ENCODE peak calls at places on chromosomes 5 and 9, in eight cellular contexts. M, N, Q, Y, U, F, B and I are unnamed samples.
A peak's percentile ranks its signal among the peaks of the same experiment; 100 is the strongest.

GRCh38 chr5:19986036-19986619 is 1.9 kb downstream of the CDH18 start:
- DNase-seq in M (no peak), N (no peak), Q (no peak), Y (no peak), U (no peak), F (peak; percentile 7), B (peak; percentile 57), I (no peak)

GRCh38 chr5:2546983-2547382 is 204.5 kb downstream of the IRX2 start:
- DNase-seq in M (no peak), N (no peak), Q (no peak), Y (no peak), U (no peak), F (no peak), B (no peak), I (no peak)

GRCh38 chr9:5389109-5389732 is 48.5 kb downstream of the PLGRKT start:
- DNase-seq in M (peak; percentile 54), N (no peak), Q (no peak), Y (peak; percentile 95), U (no peak), F (peak; percentile 86), B (peak; percentile 70), I (no peak)

GRCh38 chr9:33818832-33819500 is 2.0 kb downstream of the UBE2R2 start:
- DNase-seq in M (no peak), N (no peak), Q (no peak), Y (no peak), U (no peak), F (peak; percentile 21), B (peak; percentile 52), I (no peak)

GRCh38 chr5:85602843-85603242 is 1014.9 kb upstream of the COX7C start:
- DNase-seq in M (no peak), N (no peak), Q (no peak), Y (no peak), U (no peak), F (no peak), B (no peak), I (no peak)

GRCh38 chr9:445033-445432 is 230.4 kb downstream of the DOCK8 start:
- DNase-seq in M (no peak), N (no peak), Q (no peak), Y (peak; percentile 9), U (no peak), F (peak; percentile 93), B (peak; percentile 57), I (no peak)

GRCh38 chr5:180775624-180776023 is 27.0 kb downstream of the MGAT1 start:
- DNase-seq in M (no peak), N (no peak), Q (no peak), Y (no peak), U (no peak), F (no peak), B (no peak), I (no peak)

GRCh38 chr9:116763665-116764064 is 76.6 kb downstream of the TRIM32 start:
- DNase-seq in M (no peak), N (no peak), Q (no peak), Y (no peak), U (no peak), F (no peak), B (no peak), I (no peak)

GRCh38 chr5:1103505-1104326 is 8.1 kb downstream of the SLC12A7 start:
- DNase-seq in M (no peak), N (peak; percentile 47), Q (no peak), Y (no peak), U (no peak), F (peak; percentile 29), B (no peak), I (no peak)

GRCh38 chr5:53782620-53783019 is 222.2 kb downstream of the NDUFS4 start:
- DNase-seq in M (no peak), N (no peak), Q (no peak), Y (no peak), U (no peak), F (no peak), B (peak; percentile 62), I (no peak)

GRCh38 chr5:39650234-39650816 is 225.5 kb upstream of the DAB2 start:
- DNase-seq in M (peak; percentile 10), N (no peak), Q (no peak), Y (peak; percentile 33), U (no peak), F (no peak), B (no peak), I (no peak)

GRCh38 chr5:112923148-112923917 is 1.3 kb upstream of the REEP5 start:
- DNase-seq in M (no peak), N (no peak), Q (no peak), Y (no peak), U (no peak), F (no peak), B (no peak), I (no peak)

GRCh38 chr5:68216737-68217231 is 1.2 kb downstream of the PIK3R1 start:
- DNase-seq in M (no peak), N (no peak), Q (no peak), Y (peak; percentile 20), U (no peak), F (no peak), B (peak; percentile 32), I (no peak)

DNA sequence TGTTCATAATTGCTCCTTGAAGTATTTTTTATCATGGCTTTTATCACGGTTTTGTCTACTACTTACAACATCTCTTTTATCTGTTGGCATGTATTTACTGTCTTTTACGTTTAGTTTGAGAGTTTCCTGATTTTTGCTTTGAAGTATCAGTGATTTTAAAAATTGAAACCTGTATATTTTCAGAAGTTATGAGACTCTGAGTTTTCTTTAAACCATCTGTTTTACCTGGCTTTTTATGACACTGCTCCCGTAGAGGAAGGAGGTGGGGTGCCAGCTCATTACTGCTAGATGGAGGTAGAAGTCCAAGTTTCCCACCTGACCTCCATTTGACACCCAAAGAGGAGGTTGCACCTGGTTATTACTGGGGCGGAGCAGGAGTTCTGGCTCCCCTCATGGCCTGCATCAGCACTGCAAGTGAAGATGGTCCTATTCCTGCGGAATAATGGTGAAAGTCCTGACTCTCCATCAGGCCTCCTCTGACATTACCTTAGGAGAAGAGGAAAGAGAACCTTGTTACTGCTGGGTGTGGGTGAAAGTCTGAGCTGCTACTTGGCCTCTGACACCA is 10.0 kb upstream of the ZNF131 start:
- DNase-seq in M (no peak), N (peak; percentile 43), Q (no peak), Y (no peak), U (no peak), F (peak; percentile 2), B (peak; percentile 18), I (no peak)
- TF ChIP-seq CTCF in M (peak; percentile 45), N (peak; percentile 62), Q (no peak), Y (peak; percentile 70), U (no peak), F (peak; percentile 40), B (peak; percentile 42), I (no peak)

DNA sequence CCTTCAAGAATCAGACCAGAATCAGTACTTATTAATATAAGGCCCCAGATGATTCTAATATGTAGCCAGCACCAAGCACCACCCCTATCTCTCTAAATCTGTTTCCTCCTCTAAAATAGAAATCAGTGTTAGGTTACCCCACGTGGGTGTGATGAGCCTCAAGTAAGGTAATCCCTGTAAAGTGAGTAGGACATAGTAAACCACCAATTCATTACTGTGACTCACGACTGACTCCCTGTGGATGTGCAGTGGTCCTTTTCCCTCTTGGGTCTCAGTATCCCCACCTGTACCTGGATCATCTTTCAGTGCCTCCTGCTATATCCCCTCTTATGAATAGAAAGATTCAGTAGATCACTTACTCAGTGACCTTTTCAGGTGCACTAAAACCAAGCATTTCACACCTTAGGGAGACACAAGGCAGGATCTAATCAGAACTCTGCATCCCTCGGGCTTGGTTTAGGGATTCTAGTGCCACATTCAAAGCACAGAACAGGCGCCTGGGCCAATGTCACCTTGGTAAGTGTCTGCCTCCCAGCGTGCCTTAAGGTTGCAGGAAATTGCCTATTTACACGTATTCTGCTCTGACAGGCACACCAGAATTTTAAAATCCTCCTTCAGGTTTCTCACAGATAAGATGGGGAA is 12.2 kb upstream of the ALDH1B1 start:
- DNase-seq in M (no peak), N (peak; percentile 32), Q (no peak), Y (no peak), U (no peak), F (no peak), B (peak; percentile 44), I (no peak)
- TF ChIP-seq CTCF in M (no peak), N (peak; percentile 63), Q (no peak), Y (no peak), U (no peak), F (no peak), B (no peak), I (no peak)

GRCh38 chr9:136856078-136856474 is 3.9 kb downstream of the MAMDC4 start:
- DNase-seq in M (no peak), N (no peak), Q (peak; percentile 62), Y (no peak), U (no peak), F (no peak), B (no peak), I (no peak)

GRCh38 chr9:136855461-136856077 is 3.4 kb downstream of the MAMDC4 start:
- DNase-seq in M (no peak), N (no peak), Q (peak; percentile 63), Y (no peak), U (no peak), F (no peak), B (no peak), I (no peak)

GRCh38 chr9:136857606-136858412 is 5.7 kb downstream of the MAMDC4 start:
- DNase-seq in M (no peak), N (no peak), Q (no peak), Y (no peak), U (no peak), F (no peak), B (no peak), I (no peak)

GRCh38 chr9:136857166-136857565 is 5.0 kb downstream of the MAMDC4 start:
- DNase-seq in M (no peak), N (no peak), Q (peak; percentile 62), Y (no peak), U (no peak), F (no peak), B (no peak), I (no peak)

GRCh38 chr9:136856541-136857141 is 4.5 kb downstream of the MAMDC4 start:
- DNase-seq in M (no peak), N (no peak), Q (peak; percentile 64), Y (no peak), U (no peak), F (no peak), B (no peak), I (no peak)
- TF ChIP-seq CTCF in M (no peak), N (no peak), Q (no peak), Y (no peak), U (no peak), F (no peak), B (no peak), I (no peak)

GRCh38 chr9:113352411-113352810 is 3.1 kb downstream of the BSPRY start:
- DNase-seq in M (no peak), N (no peak), Q (no peak), Y (no peak), U (no peak), F (no peak), B (peak; percentile 73), I (no peak)

GRCh38 chr9:113359385-113359784 is 10.0 kb downstream of the BSPRY start:
- DNase-seq in M (no peak), N (no peak), Q (no peak), Y (no peak), U (no peak), F (no peak), B (no peak), I (no peak)

GRCh38 chr9:113356686-113357292 is 7.4 kb downstream of the BSPRY start:
- DNase-seq in M (no peak), N (no peak), Q (no peak), Y (no peak), U (no peak), F (no peak), B (no peak), I (no peak)

GRCh38 chr9:113352006-113352405 is 2.7 kb downstream of the BSPRY start:
- DNase-seq in M (no peak), N (peak; percentile 72), Q (no peak), Y (no peak), U (no peak), F (no peak), B (no peak), I (no peak)

GRCh38 chr9:113355197-113355596 is 5.9 kb downstream of the BSPRY start:
- DNase-seq in M (no peak), N (peak; percentile 77), Q (no peak), Y (no peak), U (no peak), F (peak; percentile 38), B (no peak), I (no peak)
- TF ChIP-seq CTCF in M (peak; percentile 44), N (peak; percentile 76), Q (no peak), Y (peak; percentile 43), U (peak; percentile 15), F (peak; percentile 31), B (no peak), I (no peak)